ENCODE peak calls at places on chromosomes 6 and 20, in five cellular contexts. One of them, this sample, is unnamed. For H3K4me1, the result is how much of the 10 kb centered on the place peaks cover.

GRCh38 chr20:61899971-61900370 is 165.7 kb downstream of the TAF4 start:
- DNase-seq in prostate gland: no peak
- DNase-seq in GM23338: no peak
- DNase-seq in gastrocnemius medialis: no peak
- DNase-seq in HCT116: no peak
- DNase-seq in this sample: no peak

GRCh38 chr20:38894091-38894847 is 31.9 kb upstream of the FAM83D start:
- DNase-seq in GM23338: peak
- DNase-seq in gastrocnemius medialis: no peak
- DNase-seq in HCT116: no peak
- DNase-seq in prostate gland: no peak
- DNase-seq in this sample: no peak

GRCh38 chr6:105374010-105374420 is 28.9 kb downstream of the PREP start:
- DNase-seq in gastrocnemius medialis: no peak
- DNase-seq in GM23338: no peak
- DNase-seq in HCT116: no peak
- DNase-seq in prostate gland: no peak
- DNase-seq in this sample: no peak

GRCh38 chr6:30396833-30397479 is 52.0 kb downstream of the RPP21 start:
- DNase-seq in HCT116: peak
- DNase-seq in prostate gland: peak
- DNase-seq in gastrocnemius medialis: peak
- DNase-seq in GM23338: peak
- DNase-seq in this sample: peak

GRCh38 chr20:19932170-19932667 is 84.9 kb upstream of the NAA20 start:
- DNase-seq in GM23338: no peak
- DNase-seq in gastrocnemius medialis: peak
- DNase-seq in HCT116: no peak
- DNase-seq in prostate gland: no peak
- DNase-seq in this sample: no peak

GRCh38 chr20:46206025-46206424 is 87.9 kb downstream of the CD40 start:
- DNase-seq in prostate gland: no peak
- DNase-seq in HCT116: no peak
- DNase-seq in gastrocnemius medialis: peak
- DNase-seq in GM23338: no peak
- DNase-seq in this sample: no peak

GRCh38 chr6:116238083-116238482 is 15.8 kb downstream of the TSPYL4 start:
- DNase-seq in GM23338: no peak
- DNase-seq in HCT116: no peak
- DNase-seq in gastrocnemius medialis: no peak
- DNase-seq in prostate gland: no peak
- DNase-seq in this sample: no peak

GRCh38 chr6:79672631-79673065 is 41.5 kb downstream of the SH3BGRL2 start:
- DNase-seq in prostate gland: no peak
- DNase-seq in gastrocnemius medialis: no peak
- DNase-seq in HCT116: peak
- DNase-seq in GM23338: peak
- DNase-seq in this sample: peak

GRCh38 chr20:19799325-19799724 is 41.3 kb downstream of the RIN2 start:
- DNase-seq in gastrocnemius medialis: no peak
- DNase-seq in HCT116: no peak
- DNase-seq in prostate gland: no peak
- DNase-seq in GM23338: no peak
- DNase-seq in this sample: no peak

GRCh38 chr6:96834070-96834469 is 3.2 kb downstream of the GPR63 start:
- DNase-seq in prostate gland: no peak
- DNase-seq in gastrocnemius medialis: no peak
- DNase-seq in GM23338: no peak
- DNase-seq in HCT116: no peak
- DNase-seq in this sample: no peak

GRCh38 chr20:4546786-4547185 is 174.9 kb upstream of the PRND start:
- DNase-seq in GM23338: no peak
- DNase-seq in gastrocnemius medialis: no peak
- DNase-seq in prostate gland: no peak
- DNase-seq in HCT116: peak
- DNase-seq in this sample: no peak

GRCh38 chr20:5090191-5090590 is 29.6 kb downstream of the PCNA start:
- DNase-seq in HCT116: no peak
- DNase-seq in gastrocnemius medialis: no peak
- DNase-seq in GM23338: peak
- DNase-seq in prostate gland: no peak
- DNase-seq in this sample: no peak

GRCh38 chr6:96836579-96837137 is 619 bp downstream of the GPR63 start:
- DNase-seq in prostate gland: peak
- DNase-seq in HCT116: no peak
- DNase-seq in GM23338: peak
- DNase-seq in gastrocnemius medialis: no peak
- DNase-seq in this sample: no peak

GRCh38 chr6:26519359-26519758 is 18.8 kb upstream of the HMGN4 start:
- DNase-seq in GM23338: no peak
- DNase-seq in gastrocnemius medialis: no peak
- DNase-seq in HCT116: no peak
- DNase-seq in prostate gland: no peak
- DNase-seq in this sample: no peak

GRCh38 chr20:33812673-33813462 is 1.7 kb downstream of the CHMP4B start:
- DNase-seq in gastrocnemius medialis: no peak
- DNase-seq in GM23338: peak
- DNase-seq in HCT116: no peak
- DNase-seq in prostate gland: no peak
- DNase-seq in this sample: no peak

GRCh38 chr6:33419580-33420492 is at the start of gene SYNGAP1:
- DNase-seq in HCT116: no peak
- DNase-seq in GM23338: peak
- DNase-seq in prostate gland: no peak
- DNase-seq in gastrocnemius medialis: no peak
- DNase-seq in this sample: no peak

GRCh38 chr6:56842602-56843475 is 112.1 kb upstream of the BEND6 start:
- DNase-seq in GM23338: peak
- DNase-seq in gastrocnemius medialis: peak
- DNase-seq in prostate gland: no peak
- DNase-seq in HCT116: no peak
- DNase-seq in this sample: peak

GRCh38 chr20:36467076-36467999 is 74.0 kb upstream of the MYL9 start:
- DNase-seq in gastrocnemius medialis: peak
- DNase-seq in prostate gland: no peak
- DNase-seq in HCT116: no peak
- DNase-seq in GM23338: no peak
- DNase-seq in this sample: no peak

GRCh38 chr6:10084276-10084993 is 330.4 kb downstream of the TFAP2A start:
- DNase-seq in gastrocnemius medialis: no peak
- DNase-seq in prostate gland: no peak
- DNase-seq in GM23338: no peak
- DNase-seq in HCT116: no peak
- DNase-seq in this sample: no peak

GRCh38 chr6:140915001-140915950 is 1217.4 kb upstream of the GJE1 start:
- DNase-seq in prostate gland: no peak
- DNase-seq in HCT116: no peak
- DNase-seq in gastrocnemius medialis: no peak
- DNase-seq in GM23338: no peak
- DNase-seq in this sample: no peak

GRCh38 chr6:148619891-148620290 is 126.9 kb upstream of the UST start:
- DNase-seq in HCT116: no peak
- DNase-seq in prostate gland: no peak
- DNase-seq in gastrocnemius medialis: no peak
- DNase-seq in GM23338: no peak
- DNase-seq in this sample: no peak

GRCh38 chr6:148620579-148621298 is 126.1 kb upstream of the UST start:
- DNase-seq in HCT116: no peak
- DNase-seq in GM23338: no peak
- DNase-seq in gastrocnemius medialis: no peak
- DNase-seq in prostate gland: no peak
- DNase-seq in this sample: no peak

GRCh38 chr6:148612043-148612442 is 134.8 kb upstream of the UST start:
- DNase-seq in gastrocnemius medialis: no peak
- DNase-seq in GM23338: no peak
- DNase-seq in prostate gland: no peak
- DNase-seq in HCT116: no peak
- DNase-seq in this sample: no peak

GRCh38 chr6:148617522-148617921 is 129.3 kb upstream of the UST start:
- DNase-seq in GM23338: no peak
- DNase-seq in HCT116: no peak
- DNase-seq in gastrocnemius medialis: no peak
- DNase-seq in prostate gland: no peak
- DNase-seq in this sample: no peak

GRCh38 chr6:148616811-148617210 is 130.0 kb upstream of the UST start:
- DNase-seq in HCT116: no peak
- DNase-seq in prostate gland: no peak
- DNase-seq in gastrocnemius medialis: no peak
- DNase-seq in GM23338: no peak
- DNase-seq in this sample: no peak
- H3K4me1 ChIP-seq in HCT116: under half
- H3K4me1 ChIP-seq in prostate gland: under half
- H3K4me1 ChIP-seq in gastrocnemius medialis: under half
- H3K4me1 ChIP-seq in GM23338: under half
- H3K4me1 ChIP-seq in this sample: under half

GRCh38 chr6:89347825-89348224 is 4.7 kb downstream of the UBE2J1 start:
- DNase-seq in GM23338: no peak
- DNase-seq in prostate gland: no peak
- DNase-seq in gastrocnemius medialis: no peak
- DNase-seq in HCT116: no peak
- DNase-seq in this sample: no peak

GRCh38 chr6:89351632-89352328 is 742 bp downstream of the UBE2J1 start:
- DNase-seq in GM23338: peak
- DNase-seq in gastrocnemius medialis: no peak
- DNase-seq in prostate gland: no peak
- DNase-seq in HCT116: no peak
- DNase-seq in this sample: no peak

GRCh38 chr6:89350281-89351037 is 2.1 kb downstream of the UBE2J1 start:
- DNase-seq in GM23338: no peak
- DNase-seq in HCT116: no peak
- DNase-seq in gastrocnemius medialis: no peak
- DNase-seq in prostate gland: no peak
- DNase-seq in this sample: no peak

GRCh38 chr6:89348372-89348771 is 4.2 kb downstream of the UBE2J1 start:
- DNase-seq in gastrocnemius medialis: no peak
- DNase-seq in GM23338: peak
- DNase-seq in HCT116: no peak
- DNase-seq in prostate gland: no peak
- DNase-seq in this sample: no peak

DNA sequence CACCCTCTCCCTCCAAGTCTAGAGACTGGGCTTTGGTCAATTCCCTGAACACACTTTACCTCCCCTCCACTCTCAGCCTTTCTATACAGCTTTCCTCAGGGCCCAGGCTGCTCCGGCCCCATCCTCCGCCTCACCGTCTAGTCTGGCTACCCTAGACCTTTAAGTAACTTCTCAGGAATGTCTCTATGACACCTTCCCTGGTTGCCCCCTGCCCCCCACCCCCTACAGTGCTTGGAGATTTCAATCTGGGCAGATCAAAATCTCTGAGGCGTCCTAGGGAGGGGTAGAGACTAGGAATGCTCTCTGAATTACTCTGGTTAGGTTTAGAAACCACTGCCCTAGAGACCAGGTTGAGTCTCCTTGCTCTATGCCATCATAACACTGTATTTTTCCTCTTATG is 6.1 kb downstream of the UBE2J1 start:
- DNase-seq in HCT116: no peak
- DNase-seq in gastrocnemius medialis: no peak
- DNase-seq in GM23338: no peak
- DNase-seq in prostate gland: no peak
- DNase-seq in this sample: no peak
- H3K4me1 ChIP-seq in HCT116: under half
- H3K4me1 ChIP-seq in gastrocnemius medialis: under half
- H3K4me1 ChIP-seq in GM23338: under half
- H3K4me1 ChIP-seq in prostate gland: under half
- H3K4me1 ChIP-seq in this sample: under half

GRCh38 chr6:108080010-108080780 is 5.7 kb upstream of the OSTM1 start:
- DNase-seq in GM23338: peak
- DNase-seq in HCT116: no peak
- DNase-seq in gastrocnemius medialis: no peak
- DNase-seq in prostate gland: no peak
- DNase-seq in this sample: peak
- H3K4me1 ChIP-seq in GM23338: under half
- H3K4me1 ChIP-seq in HCT116: under half
- H3K4me1 ChIP-seq in gastrocnemius medialis: under half
- H3K4me1 ChIP-seq in prostate gland: under half
- H3K4me1 ChIP-seq in this sample: under half

DNA sequence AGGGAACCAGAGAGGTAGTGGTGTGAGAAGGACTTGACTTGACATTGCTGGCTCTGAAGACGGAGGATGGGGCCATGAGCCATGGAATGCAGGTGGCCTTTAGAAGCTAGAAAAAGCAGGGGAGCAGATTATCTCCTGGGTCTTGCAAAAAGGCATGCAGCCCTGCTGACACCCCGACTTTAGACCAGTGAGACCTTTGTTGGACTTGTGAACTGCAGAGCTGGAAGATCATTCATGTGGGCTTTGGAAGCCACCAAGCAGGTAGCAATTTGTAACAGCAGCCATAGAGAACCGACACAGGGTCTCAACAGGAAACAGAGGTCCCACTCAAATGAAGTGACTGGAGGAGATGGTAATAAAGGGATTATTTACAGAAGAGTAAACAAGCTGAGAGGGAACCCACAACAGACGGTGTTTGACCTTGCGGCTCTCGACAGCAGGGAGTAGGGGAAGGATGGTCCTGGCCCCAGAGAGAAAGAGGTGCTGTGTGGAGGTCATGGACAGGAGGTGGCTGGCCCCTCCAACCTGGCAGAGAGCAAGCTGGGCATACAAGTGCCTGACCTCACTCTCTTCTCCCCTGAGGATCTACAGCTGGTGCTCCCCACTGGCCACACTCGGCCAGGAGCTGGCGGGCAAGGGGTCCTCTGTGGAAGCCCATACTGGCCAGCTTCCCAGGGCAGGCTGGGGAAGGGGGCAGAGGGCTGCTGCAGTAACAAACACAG is 43.9 kb downstream of the SLC22A23 start:
- DNase-seq in gastrocnemius medialis: no peak
- DNase-seq in prostate gland: no peak
- DNase-seq in HCT116: no peak
- DNase-seq in GM23338: no peak
- DNase-seq in this sample: no peak
- H3K4me1 ChIP-seq in gastrocnemius medialis: under half
- H3K4me1 ChIP-seq in prostate gland: under half
- H3K4me1 ChIP-seq in HCT116: under half
- H3K4me1 ChIP-seq in GM23338: half or more
- H3K4me1 ChIP-seq in this sample: under half

GRCh38 chr20:56630506-56631317 is 1.6 kb downstream of the TFAP2C start:
- DNase-seq in GM23338: peak
- DNase-seq in gastrocnemius medialis: no peak
- DNase-seq in prostate gland: peak
- DNase-seq in HCT116: no peak
- DNase-seq in this sample: no peak
- H3K4me1 ChIP-seq in GM23338: half or more
- H3K4me1 ChIP-seq in gastrocnemius medialis: under half
- H3K4me1 ChIP-seq in prostate gland: under half
- H3K4me1 ChIP-seq in HCT116: under half
- H3K4me1 ChIP-seq in this sample: under half

DNA sequence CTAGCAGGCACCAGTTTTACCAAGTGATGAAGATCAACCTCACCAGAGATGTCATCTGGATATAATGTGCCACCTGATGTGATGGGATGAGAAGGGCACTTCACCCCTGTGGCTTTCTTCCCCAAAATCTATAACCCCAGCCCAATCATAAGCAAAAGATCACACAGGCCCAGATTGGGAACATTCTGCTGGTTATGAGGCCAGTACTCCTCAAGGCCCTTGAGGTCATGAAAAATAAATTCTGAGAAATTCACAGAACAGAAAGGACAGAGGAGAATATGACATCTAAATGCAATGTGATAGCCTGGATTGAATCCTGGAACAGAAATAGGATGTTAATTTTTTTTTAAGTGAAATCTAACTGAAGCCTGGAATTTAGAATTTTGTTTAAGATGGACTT is 243.5 kb downstream of the CBLN4 start:
- DNase-seq in GM23338: no peak
- DNase-seq in gastrocnemius medialis: no peak
- DNase-seq in HCT116: no peak
- DNase-seq in prostate gland: no peak
- DNase-seq in this sample: no peak
- H3K4me1 ChIP-seq in GM23338: under half
- H3K4me1 ChIP-seq in gastrocnemius medialis: under half
- H3K4me1 ChIP-seq in HCT116: under half
- H3K4me1 ChIP-seq in prostate gland: under half
- H3K4me1 ChIP-seq in this sample: under half

This sample was measured in NT2/D1.